ENCODE peak calls at places on chromosomes 5 and 9, in five cellular contexts. One of them, this sample, is unnamed.

GRCh38 chr9:13569706-13570423 is 290.4 kb upstream of the MPDZ start:
- DNase-seq in mucosa of gallbladder: no peak
- DNase-seq in A549: no peak
- DNase-seq in renal cortical epithelial cell: no peak
- DNase-seq in activated naive CD4-positive, alpha-beta T cell: no peak
- DNase-seq in this sample: peak

GRCh38 chr5:4230905-4231561 is 635.4 kb downstream of the IRX1 start:
- DNase-seq in mucosa of gallbladder: no peak
- DNase-seq in A549: no peak
- DNase-seq in renal cortical epithelial cell: no peak
- DNase-seq in activated naive CD4-positive, alpha-beta T cell: no peak
- DNase-seq in this sample: no peak

GRCh38 chr9:134564431-134565170 is 77.0 kb upstream of the COL5A1 start:
- DNase-seq in mucosa of gallbladder: no peak
- DNase-seq in A549: no peak
- DNase-seq in renal cortical epithelial cell: no peak
- DNase-seq in activated naive CD4-positive, alpha-beta T cell: no peak
- DNase-seq in this sample: peak

GRCh38 chr5:95130951-95131350 is 153.9 kb downstream of the MCTP1 start:
- DNase-seq in mucosa of gallbladder: no peak
- DNase-seq in A549: peak
- DNase-seq in renal cortical epithelial cell: peak
- DNase-seq in activated naive CD4-positive, alpha-beta T cell: no peak
- DNase-seq in this sample: no peak

GRCh38 chr9:112748041-112748440 is 2.5 kb upstream of the SNX30 start:
- DNase-seq in mucosa of gallbladder: no peak
- DNase-seq in A549: no peak
- DNase-seq in renal cortical epithelial cell: no peak
- DNase-seq in activated naive CD4-positive, alpha-beta T cell: no peak
- DNase-seq in this sample: no peak

GRCh38 chr5:173323121-173323798 is 5.0 kb downstream of the STC2 start:
- DNase-seq in mucosa of gallbladder: no peak
- DNase-seq in A549: no peak
- DNase-seq in renal cortical epithelial cell: no peak
- DNase-seq in activated naive CD4-positive, alpha-beta T cell: no peak
- DNase-seq in this sample: no peak

GRCh38 chr5:149133795-149134777 is 7.2 kb upstream of the ABLIM3 start:
- DNase-seq in mucosa of gallbladder: peak
- DNase-seq in A549: peak
- DNase-seq in renal cortical epithelial cell: peak
- DNase-seq in activated naive CD4-positive, alpha-beta T cell: no peak
- DNase-seq in this sample: peak

GRCh38 chr9:136587145-136587943 is 41.5 kb upstream of the NOTCH1 start:
- DNase-seq in mucosa of gallbladder: peak
- DNase-seq in A549: no peak
- DNase-seq in renal cortical epithelial cell: no peak
- DNase-seq in activated naive CD4-positive, alpha-beta T cell: no peak
- DNase-seq in this sample: peak

GRCh38 chr9:17699615-17700315 is 120.9 kb downstream of the SH3GL2 start:
- DNase-seq in mucosa of gallbladder: no peak
- DNase-seq in A549: no peak
- DNase-seq in renal cortical epithelial cell: no peak
- DNase-seq in activated naive CD4-positive, alpha-beta T cell: no peak
- DNase-seq in this sample: no peak

GRCh38 chr5:131357739-131358561 is 94.1 kb downstream of the CDC42SE2 start:
- DNase-seq in mucosa of gallbladder: no peak
- DNase-seq in A549: no peak
- DNase-seq in renal cortical epithelial cell: no peak
- DNase-seq in activated naive CD4-positive, alpha-beta T cell: no peak
- DNase-seq in this sample: no peak

GRCh38 chr9:131733601-131734061 is 6.2 kb downstream of the RAPGEF1 start:
- DNase-seq in mucosa of gallbladder: peak
- DNase-seq in A549: peak
- DNase-seq in renal cortical epithelial cell: peak
- DNase-seq in activated naive CD4-positive, alpha-beta T cell: no peak
- DNase-seq in this sample: peak

GRCh38 chr5:437281-437771 is 5.7 kb upstream of the EXOC3 start:
- DNase-seq in mucosa of gallbladder: no peak
- DNase-seq in A549: no peak
- DNase-seq in renal cortical epithelial cell: no peak
- DNase-seq in activated naive CD4-positive, alpha-beta T cell: no peak
- DNase-seq in this sample: no peak

GRCh38 chr9:27437652-27438373 is 86.3 kb upstream of the IFNK start:
- DNase-seq in mucosa of gallbladder: no peak
- DNase-seq in A549: no peak
- DNase-seq in renal cortical epithelial cell: no peak
- DNase-seq in activated naive CD4-positive, alpha-beta T cell: no peak
- DNase-seq in this sample: no peak

GRCh38 chr5:94263068-94263467 is 355.3 kb downstream of the KIAA0825 start:
- DNase-seq in mucosa of gallbladder: no peak
- DNase-seq in A549: no peak
- DNase-seq in renal cortical epithelial cell: no peak
- DNase-seq in activated naive CD4-positive, alpha-beta T cell: no peak
- DNase-seq in this sample: no peak